ENCODE peak calls at places on chromosome 7, in five cellular contexts. G is renal cortical epithelial cell, Z is AG09319, S is AG10803, P is NCI-H774. L is an unnamed sample.

GRCh38 chr7:96199421-96199820 is 122.5 kb downstream of the SLC25A13 start:
- DNase-seq in G (peak), S (peak), P (no peak), Z (no peak), L (no peak)

GRCh38 chr7:109782806-109783205 is 1213.1 kb downstream of the DNAJB9 start:
- DNase-seq in P (no peak), G (no peak), Z (no peak), S (no peak), L (no peak)

GRCh38 chr7:10779465-10780399 is 193.9 kb upstream of the PHF14 start:
- DNase-seq in S (no peak), Z (no peak), P (no peak), G (no peak), L (no peak)

GRCh38 chr7:84092207-84092606 is 102.4 kb downstream of the SEMA3A start:
- DNase-seq in P (no peak), Z (no peak), G (no peak), S (no peak), L (no peak)

GRCh38 chr7:29839302-29839701 is 33.0 kb downstream of the WIPF3 start:
- DNase-seq in G (no peak), P (no peak), S (peak), Z (peak), L (no peak)

GRCh38 chr7:115851291-115851690 is 179.3 kb downstream of the TFEC start:
- DNase-seq in S (peak), Z (peak), G (peak), P (peak), L (peak)

GRCh38 chr7:34087892-34088891 is 182.9 kb downstream of the BMPER start:
- DNase-seq in G (peak), P (peak), S (peak), Z (no peak), L (peak)

GRCh38 chr7:87570178-87570577 is 30.5 kb downstream of the ABCB1 start:
- DNase-seq in P (no peak), S (peak), Z (peak), G (peak), L (peak)

GRCh38 chr7:29853072-29853471 is 46.8 kb downstream of the WIPF3 start:
- DNase-seq in P (no peak), S (no peak), G (no peak), Z (no peak), L (no peak)

GRCh38 chr7:150818971-150819370 is 18.4 kb downstream of the TMEM176A start:
- DNase-seq in G (no peak), S (no peak), Z (no peak), P (no peak), L (no peak)

GRCh38 chr7:16986775-16987174 is 105.0 kb upstream of the AGR3 start:
- DNase-seq in G (no peak), S (no peak), P (no peak), Z (no peak), L (no peak)

GRCh38 chr7:100124301-100125229 is 2.2 kb upstream of the MBLAC1 start:
- DNase-seq in G (no peak), Z (no peak), P (no peak), S (no peak), L (no peak)

GRCh38 chr7:124460555-124460954 is 305.0 kb downstream of the GPR37 start:
- DNase-seq in Z (no peak), P (no peak), G (no peak), S (no peak), L (no peak)

GRCh38 chr7:103752995-103753394 is 236.5 kb downstream of the RELN start:
- DNase-seq in G (peak), Z (no peak), S (peak), P (no peak), L (peak)

GRCh38 chr7:116028808-116029207 is 1.8 kb downstream of the TFEC start:
- DNase-seq in Z (no peak), G (no peak), P (no peak), S (no peak), L (no peak)

GRCh38 chr7:683526-684205 is 42.8 kb upstream of the DNAAF5 start:
- DNase-seq in G (no peak), S (no peak), P (no peak), Z (no peak), L (no peak)

GRCh38 chr7:148912758-148913541 is 28.9 kb upstream of the EZH2 start:
- DNase-seq in Z (no peak), P (no peak), G (no peak), S (no peak), L (no peak)

GRCh38 chr7:31476073-31476745 is 37.7 kb upstream of the ITPRID1 start:
- DNase-seq in P (no peak), S (no peak), G (no peak), Z (no peak), L (no peak)

GRCh38 chr7:2930310-2931033 is 86.4 kb upstream of the GNA12 start:
- DNase-seq in Z (no peak), P (no peak), G (no peak), S (no peak), L (no peak)

GRCh38 chr7:28804990-28805389 is 153.1 kb downstream of the TRIL start:
- DNase-seq in G (peak), S (peak), P (no peak), Z (peak), L (no peak)

GRCh38 chr7:157528785-157529341 is 192.1 kb downstream of the DNAJB6 start:
- DNase-seq in P (no peak), Z (no peak), G (no peak), S (no peak), L (no peak)

GRCh38 chr7:102024005-102024768 is 206.8 kb downstream of the CUX1 start:
- DNase-seq in Z (no peak), G (no peak), P (no peak), S (no peak), L (no peak)

GRCh38 chr7:135248546-135248945 is 14.9 kb downstream of the STRA8 start:
- DNase-seq in G (no peak), P (no peak), S (no peak), Z (no peak), L (no peak)

GRCh38 chr7:55150709-55151108 is 131.9 kb downstream of the EGFR start:
- DNase-seq in Z (no peak), S (no peak), P (no peak), G (no peak), L (no peak)

GRCh38 chr7:139118803-139119485 is 9.4 kb upstream of the ZC3HAV1 start:
- DNase-seq in S (no peak), G (no peak), P (peak), Z (no peak), L (peak)

GRCh38 chr7:4807708-4808420 is 32.4 kb downstream of the AP5Z1 start:
- DNase-seq in G (no peak), Z (no peak), S (no peak), P (no peak), L (no peak)

GRCh38 chr7:16345979-16346958 is 75.1 kb downstream of the CRPPA start:
- DNase-seq in P (no peak), Z (no peak), S (peak), G (peak), L (peak)

GRCh38 chr7:77180990-77181595 is 18.5 kb downstream of the FGL2 start:
- DNase-seq in S (no peak), Z (no peak), P (no peak), G (no peak), L (no peak)

GRCh38 chr7:13291010-13291409 is 603.6 kb downstream of the ARL4A start:
- DNase-seq in P (no peak), Z (no peak), S (peak), G (no peak), L (no peak)

GRCh38 chr7:134690614-134691504 is 44.2 kb downstream of the BPGM start:
- DNase-seq in Z (no peak), S (peak), G (no peak), P (no peak), L (no peak)

GRCh38 chr7:92043637-92044036 is 90.6 kb downstream of the CYP51A1 start:
- DNase-seq in P (no peak), Z (no peak), G (no peak), S (no peak), L (no peak)

GRCh38 chr7:15236958-15237357 is 324.9 kb downstream of the AGMO start:
- DNase-seq in S (no peak), P (no peak), G (no peak), Z (no peak), L (no peak)

GRCh38 chr7:104174798-104175197 is 33.0 kb downstream of the ORC5 start:
- DNase-seq in P (no peak), G (no peak), Z (no peak), S (no peak), L (no peak)

GRCh38 chr7:24882989-24883631 is 96.9 kb downstream of the OSBPL3 start:
- DNase-seq in S (peak), G (peak), P (no peak), Z (no peak), L (no peak)

GRCh38 chr7:43824963-43825362 is 44.4 kb downstream of the MRPS24 start:
- DNase-seq in S (no peak), G (peak), P (no peak), Z (no peak), L (no peak)

L was measured in Caki2.